ENCODE peak calls at places on chromosomes 7 and 10, in ten cellular contexts. F is esophagus squamous epithelium, K is stomach, Q is body of pancreas, L is IMR-90, U is tibial nerve, J is HCT116, M is sigmoid colon, T is spleen, D is ovary. X is an unnamed sample.

GRCh38 chr7:139366400-139366799 is 6.7 kb downstream of the LUC7L2 start:
- DNase-seq in F (no peak), K (no peak), Q (no peak), L (no peak), U (no peak), J (no peak), M (no peak), T (no peak), D (no peak), X (no peak)

GRCh38 chr10:74063256-74063655 is 65.3 kb downstream of the VCL start:
- DNase-seq in F (no peak), K (no peak), Q (no peak), L (peak), U (no peak), J (no peak), M (no peak), T (no peak), D (no peak), X (no peak)

GRCh38 chr10:96038476-96039387 is 4.7 kb upstream of the CCNJ start:
- DNase-seq in F (no peak), K (no peak), Q (no peak), L (no peak), U (no peak), J (no peak), M (no peak), T (no peak), D (no peak), X (no peak)

GRCh38 chr10:90148121-90148855 is 446.9 kb downstream of the KIF20B start:
- DNase-seq in F (no peak), K (no peak), Q (no peak), L (peak), U (no peak), J (peak), M (no peak), T (no peak), D (no peak), X (no peak)

GRCh38 chr7:27647052-27647451 is 15.6 kb downstream of the HIBADH start:
- DNase-seq in F (no peak), K (no peak), Q (no peak), L (peak), U (no peak), J (peak), M (no peak), T (no peak), D (no peak), X (no peak)

GRCh38 chr7:66542528-66543373 is 85.9 kb upstream of the KCTD7 start:
- DNase-seq in F (no peak), K (no peak), Q (no peak), L (peak), U (no peak), J (no peak), M (no peak), T (no peak), D (no peak), X (peak)

GRCh38 chr10:97124211-97124610 is 61.5 kb downstream of the SLIT1 start:
- DNase-seq in F (no peak), K (no peak), Q (no peak), L (no peak), U (no peak), J (no peak), M (peak), T (peak), D (no peak), X (no peak)

GRCh38 chr7:130268463-130269317 is 2.0 kb downstream of the CPA2 start:
- DNase-seq in F (no peak), K (no peak), Q (peak), L (no peak), U (no peak), J (no peak), M (no peak), T (no peak), D (no peak), X (no peak)

GRCh38 chr7:771241-772004 is 44.3 kb upstream of the PRKAR1B start:
- DNase-seq in F (no peak), K (peak), Q (peak), L (peak), U (peak), J (no peak), M (peak), T (no peak), D (peak), X (peak)

GRCh38 chr10:50929670-50930069 is 44.2 kb upstream of the A1CF start:
- DNase-seq in F (no peak), K (no peak), Q (no peak), L (no peak), U (no peak), J (no peak), M (no peak), T (no peak), D (no peak), X (no peak)

GRCh38 chr7:78260826-78261225 is 462.3 kb downstream of the PHTF2 start:
- DNase-seq in F (no peak), K (no peak), Q (no peak), L (peak), U (no peak), J (no peak), M (no peak), T (no peak), D (no peak), X (no peak)

GRCh38 chr10:77620731-77621130 is 16.9 kb downstream of the KCNMA1 start:
- DNase-seq in F (no peak), K (no peak), Q (no peak), L (peak), U (no peak), J (no peak), M (no peak), T (no peak), D (no peak), X (no peak)

GRCh38 chr10:56104487-56104886 is 256.6 kb downstream of the ZWINT start:
- DNase-seq in F (no peak), K (no peak), Q (no peak), L (no peak), U (no peak), J (no peak), M (no peak), T (no peak), D (no peak), X (no peak)

GRCh38 chr7:119175916-119176627 is 951.6 kb downstream of the ANKRD7 start:
- DNase-seq in F (no peak), K (peak), Q (peak), L (peak), U (peak), J (peak), M (no peak), T (no peak), D (no peak), X (peak)

GRCh38 chr10:86206216-86206615 is 160.4 kb downstream of the GRID1 start:
- DNase-seq in F (no peak), K (no peak), Q (no peak), L (no peak), U (no peak), J (no peak), M (peak), T (peak), D (no peak), X (no peak)

GRCh38 chr10:4181690-4182089 is 396.7 kb upstream of the KLF6 start:
- DNase-seq in F (no peak), K (no peak), Q (no peak), L (no peak), U (no peak), J (no peak), M (no peak), T (no peak), D (no peak), X (no peak)

GRCh38 chr10:15601819-15602218 is 117.9 kb downstream of the ITGA8 start:
- DNase-seq in F (no peak), K (no peak), Q (no peak), L (no peak), U (no peak), J (no peak), M (no peak), T (no peak), D (no peak), X (no peak)

GRCh38 chr10:128735996-128736395 is 609.8 kb upstream of the MKI67 start:
- DNase-seq in F (no peak), K (no peak), Q (no peak), L (no peak), U (no peak), J (no peak), M (no peak), T (no peak), D (no peak), X (no peak)

GRCh38 chr10:21317902-21318301 is 207.6 kb downstream of the SKIDA1 start:
- DNase-seq in F (no peak), K (no peak), Q (no peak), L (peak), U (no peak), J (no peak), M (no peak), T (no peak), D (no peak), X (no peak)

GRCh38 chr10:7412482-7413251 is 1.8 kb upstream of the SFMBT2 start:
- DNase-seq in F (no peak), K (no peak), Q (peak), L (no peak), U (no peak), J (no peak), M (no peak), T (peak), D (no peak), X (peak)

GRCh38 chr7:55092186-55092976 is 73.6 kb downstream of the EGFR start:
- DNase-seq in F (no peak), K (no peak), Q (no peak), L (peak), U (no peak), J (no peak), M (no peak), T (no peak), D (no peak), X (no peak)

GRCh38 chr7:75575488-75576112 is 83.5 kb downstream of the SPDYE5 start:
- DNase-seq in F (no peak), K (no peak), Q (no peak), L (no peak), U (no peak), J (no peak), M (no peak), T (no peak), D (no peak), X (no peak)

GRCh38 chr10:125151824-125152634 is 8.3 kb downstream of the CTBP2 start:
- DNase-seq in F (no peak), K (peak), Q (peak), L (no peak), U (no peak), J (no peak), M (no peak), T (peak), D (no peak), X (no peak)

GRCh38 chr7:44184221-44184873 is 4.9 kb downstream of the GCK start:
- DNase-seq in F (no peak), K (no peak), Q (no peak), L (peak), U (no peak), J (peak), M (no peak), T (no peak), D (no peak), X (peak)

GRCh38 chr10:65571011-65571570 is 1354.7 kb upstream of the LRRTM3 start:
- DNase-seq in F (no peak), K (no peak), Q (no peak), L (no peak), U (no peak), J (peak), M (no peak), T (no peak), D (no peak), X (no peak)

GRCh38 chr7:114715907-114716306 is 206.0 kb upstream of the MDFIC start:
- DNase-seq in F (no peak), K (no peak), Q (no peak), L (peak), U (no peak), J (no peak), M (no peak), T (no peak), D (no peak), X (no peak)

GRCh38 chr7:20783716-20784310 is 2.9 kb downstream of the SP8 start:
- DNase-seq in F (no peak), K (no peak), Q (peak), L (no peak), U (no peak), J (no peak), M (no peak), T (no peak), D (no peak), X (peak)

GRCh38 chr7:130758429-130759056 is 24.5 kb upstream of the KLF14 start:
- DNase-seq in F (no peak), K (no peak), Q (no peak), L (peak), U (no peak), J (peak), M (no peak), T (no peak), D (no peak), X (no peak)

GRCh38 chr10:62456611-62457101 is 82.5 kb downstream of the ZNF365 start:
- DNase-seq in F (no peak), K (no peak), Q (no peak), L (peak), U (peak), J (no peak), M (no peak), T (no peak), D (no peak), X (no peak)

GRCh38 chr7:125136341-125136740 is 206.7 kb upstream of the POT1 start:
- DNase-seq in F (no peak), K (no peak), Q (no peak), L (no peak), U (no peak), J (peak), M (no peak), T (no peak), D (no peak), X (no peak)

GRCh38 chr10:49597426-49598163 is 12.5 kb upstream of the SLC18A3 start:
- DNase-seq in F (no peak), K (no peak), Q (no peak), L (no peak), U (no peak), J (no peak), M (no peak), T (no peak), D (no peak), X (no peak)

GRCh38 chr7:18151419-18151818 is 123.8 kb upstream of the PRPS1L1 start:
- DNase-seq in F (no peak), K (no peak), Q (no peak), L (no peak), U (no peak), J (no peak), M (no peak), T (no peak), D (no peak), X (no peak)

DNA sequence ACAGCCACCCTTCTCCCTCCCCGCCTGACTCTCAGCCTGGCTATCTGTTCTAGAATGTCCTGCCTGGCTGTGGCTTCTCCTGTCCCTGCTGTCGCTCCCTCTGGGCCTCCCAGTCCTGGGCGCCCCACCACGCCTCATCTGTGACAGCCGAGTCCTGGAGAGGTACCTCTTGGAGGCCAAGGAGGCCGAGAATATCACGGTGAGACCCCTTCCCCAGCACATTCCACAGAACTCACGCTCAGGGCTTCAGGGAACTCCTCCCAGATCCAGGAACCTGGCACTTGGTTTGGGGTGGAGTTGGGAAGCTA is 1.2 kb downstream of the EPO start:
- DNase-seq in F (no peak), K (no peak), Q (no peak), L (no peak), U (no peak), J (no peak), M (no peak), T (no peak), D (no peak), X (no peak)
- H3K4me3 ChIP-seq in F (no peak), K (no peak), Q (no peak), L (no peak), U (no peak), J (no peak), M (no peak), T (no peak), D (no peak), X (no peak)

GRCh38 chr7:2734761-2735571 is 47.0 kb downstream of the AMZ1 start:
- DNase-seq in F (no peak), K (peak), Q (peak), L (no peak), U (no peak), J (no peak), M (peak), T (peak), D (peak), X (peak)
- TF ChIP-seq POLR2A in F (no peak), K (no peak), Q (peak), L (no peak), U (no peak), J (no peak), M (no peak), T (no peak), D (no peak), X (no peak)

GRCh38 chr7:129134356-129134972 is 10.0 kb upstream of the TSPAN33 start:
- DNase-seq in F (no peak), K (no peak), Q (no peak), L (no peak), U (no peak), J (no peak), M (no peak), T (no peak), D (no peak), X (no peak)
- H3K27ac ChIP-seq in F (peak), K (peak), Q (no peak), L (no peak), U (no peak), J (no peak), M (no peak), T (peak), D (no peak), X (no peak)

GRCh38 chr7:70018700-70019099 is 420.4 kb downstream of the AUTS2 start:
- DNase-seq in F (no peak), K (no peak), Q (no peak), L (no peak), U (no peak), J (no peak), M (no peak), T (no peak), D (no peak), X (no peak)
- H3K4me3 ChIP-seq in F (no peak), K (no peak), Q (no peak), L (no peak), U (no peak), J (no peak), M (no peak), T (no peak), D (no peak), X (no peak)

GRCh38 chr7:150408393-150409299 is 29.5 kb downstream of the ZNF775 start:
- DNase-seq in F (no peak), K (no peak), Q (no peak), L (no peak), U (no peak), J (no peak), M (peak), T (peak), D (no peak), X (no peak)
- TF ChIP-seq POLR2A in F (no peak), K (no peak), Q (no peak), L (no peak), U (no peak), J (no peak), M (no peak), T (no peak), D (no peak), X (no peak)

DNA sequence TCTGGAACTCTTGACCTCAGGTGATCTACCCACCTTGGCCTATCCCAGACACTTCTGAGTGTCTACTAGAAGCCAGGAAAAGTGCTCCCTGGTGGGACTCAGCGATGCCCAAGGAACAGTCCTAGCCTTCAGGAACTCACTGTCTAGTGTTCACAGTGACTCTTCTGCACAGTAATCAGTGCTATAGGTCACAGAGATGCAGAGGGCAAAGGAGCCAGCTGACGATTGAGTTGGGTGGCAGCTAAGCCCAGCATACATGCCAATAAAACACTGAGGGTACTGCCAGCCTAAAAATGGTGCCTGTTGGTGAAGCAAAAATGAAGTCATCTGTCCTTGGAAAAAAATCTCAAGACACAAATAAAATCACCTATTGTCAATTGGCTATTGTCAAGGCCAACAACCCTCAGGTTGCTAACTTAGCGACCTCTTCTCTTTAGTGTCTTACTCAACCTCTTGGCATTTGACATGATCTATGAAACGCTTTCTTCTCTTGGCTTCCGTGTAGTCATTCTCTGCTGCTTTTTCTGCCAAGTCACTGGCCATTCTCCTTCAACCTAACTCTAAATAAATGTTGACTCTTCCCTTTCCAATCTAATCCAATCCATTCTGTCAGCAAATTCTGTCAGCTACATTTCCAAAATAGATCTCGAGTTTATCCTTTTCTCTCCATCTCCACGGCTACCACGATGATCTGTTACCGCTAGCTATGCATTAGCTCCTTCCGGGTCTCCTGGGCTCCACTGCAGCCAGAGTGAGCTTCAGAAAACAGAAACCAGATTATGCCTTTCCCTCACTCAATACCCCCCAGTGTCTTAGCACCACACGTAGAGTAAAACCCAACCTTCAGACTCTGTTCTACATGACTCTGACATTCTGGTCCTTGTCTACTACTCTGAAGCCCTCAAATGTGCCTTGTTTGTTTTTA is 99.2 kb downstream of the ATXN7L1 start:
- DNase-seq in F (no peak), K (no peak), Q (no peak), L (peak), U (no peak), J (peak), M (no peak), T (no peak), D (no peak), X (no peak)
- H3K27ac ChIP-seq in F (no peak), K (peak), Q (no peak), L (peak), U (peak), J (peak), M (no peak), T (no peak), D (no peak), X (no peak)

DNA sequence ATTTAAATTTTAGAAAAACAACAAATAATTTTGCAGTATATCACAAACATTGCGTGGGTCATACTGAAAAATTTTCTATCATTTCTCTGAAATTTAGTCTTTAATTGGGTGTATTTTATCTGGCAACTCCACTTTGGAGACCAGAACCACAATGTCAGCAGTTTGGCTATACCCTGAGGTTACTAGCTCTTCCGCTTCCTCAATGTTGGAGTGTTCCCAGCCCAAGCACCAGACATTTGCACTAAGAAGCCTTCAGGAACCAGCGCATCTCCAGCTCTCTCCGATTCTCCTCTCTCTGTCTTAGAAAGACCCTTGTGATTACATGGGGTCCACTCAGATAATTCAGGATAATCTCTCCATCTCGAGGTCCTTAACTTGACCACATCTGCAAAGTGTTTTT is 43.2 kb upstream of the ADRB1 start:
- DNase-seq in F (no peak), K (no peak), Q (no peak), L (no peak), U (no peak), J (no peak), M (no peak), T (no peak), D (no peak), X (no peak)
- H3K4me3 ChIP-seq in F (no peak), K (no peak), Q (no peak), L (no peak), U (no peak), J (no peak), M (no peak), T (no peak), D (no peak), X (no peak)